ENCODE peak calls at places on chromosomes 5 and 9, in seven cellular contexts. A is psoas muscle, Z is skeletal muscle cell, X is lower leg skin, O is breast epithelium, N is fibroblast of pulmonary artery, F is IMR-90. V is an unnamed sample.

GRCh38 chr9:137797206-137798120 is 80.1 kb upstream of the CACNA1B start:
- DNase-seq in O (no peak), N (no peak), Z (no peak), X (no peak), A (no peak), F (no peak), V (no peak)

GRCh38 chr9:129962889-129963703 is 79.9 kb downstream of the FNBP1 start:
- DNase-seq in Z (no peak), N (peak), F (peak), O (peak), X (no peak), A (no peak), V (no peak)

GRCh38 chr9:4299006-4299795 is 667 bp downstream of the GLIS3 start:
- DNase-seq in N (peak), O (peak), X (peak), F (peak), Z (no peak), A (peak), V (peak)

GRCh38 chr5:142598338-142598700 is 87.6 kb downstream of the FGF1 start:
- DNase-seq in F (no peak), O (no peak), Z (no peak), A (no peak), N (no peak), X (no peak), V (no peak)

GRCh38 chr5:139747583-139748504 is 47.8 kb upstream of the PSD2 start:
- DNase-seq in A (peak), F (peak), O (peak), Z (peak), N (no peak), X (no peak), V (peak)

GRCh38 chr5:74643160-74643562 is 2.6 kb upstream of the ENC1 start:
- DNase-seq in N (peak), F (peak), O (no peak), A (no peak), Z (peak), X (no peak), V (no peak)

GRCh38 chr5:173759696-173760095 is 128.5 kb upstream of the CPEB4 start:
- DNase-seq in Z (no peak), X (no peak), O (no peak), A (peak), F (no peak), N (no peak), V (no peak)

GRCh38 chr5:57412010-57412409 is 70.6 kb downstream of the ACTBL2 start:
- DNase-seq in F (peak), Z (peak), A (no peak), N (peak), X (no peak), O (no peak), V (no peak)

GRCh38 chr9:88567870-88568269 is 32.9 kb downstream of the NXNL2 start:
- DNase-seq in X (no peak), O (no peak), N (no peak), A (no peak), F (no peak), Z (no peak), V (no peak)

GRCh38 chr9:134321957-134322741 is 4.1 kb upstream of the RXRA start:
- DNase-seq in X (peak), O (no peak), F (no peak), N (no peak), Z (no peak), A (peak), V (no peak)

GRCh38 chr5:9344751-9345240 is 201.1 kb downstream of the SEMA5A start:
- DNase-seq in A (no peak), Z (no peak), N (no peak), X (no peak), F (no peak), O (no peak), V (no peak)

GRCh38 chr5:14871573-14872069 is at the start of gene ANKH:
- DNase-seq in X (peak), Z (peak), A (peak), F (peak), O (peak), N (peak), V (peak)

GRCh38 chr5:14870347-14871083 is 1.1 kb downstream of the ANKH start:
- DNase-seq in F (no peak), O (peak), Z (no peak), A (peak), N (no peak), X (peak), V (no peak)

GRCh38 chr5:14868771-14869170 is 2.8 kb downstream of the ANKH start:
- DNase-seq in O (no peak), F (no peak), A (no peak), N (no peak), Z (no peak), X (no peak), V (no peak)

GRCh38 chr5:14871084-14871572 is 450 bp downstream of the ANKH start:
- DNase-seq in N (no peak), Z (no peak), X (peak), O (peak), A (peak), F (no peak), V (peak)

GRCh38 chr5:14869286-14870164 is 2.1 kb downstream of the ANKH start:
- DNase-seq in F (no peak), O (no peak), N (no peak), X (no peak), A (no peak), Z (no peak), V (no peak)
- H3K4me3 ChIP-seq in F (no peak), O (peak), N (peak), X (peak), A (peak), Z (peak), V (no peak)

GRCh38 chr5:13934125-13934524 is 10.4 kb downstream of the DNAH5 start:
- DNase-seq in O (no peak), Z (no peak), X (no peak), F (no peak), A (no peak), N (no peak), V (no peak)
- H3K4me3 ChIP-seq in O (no peak), Z (no peak), X (no peak), F (no peak), A (no peak), N (no peak), V (no peak)

DNA sequence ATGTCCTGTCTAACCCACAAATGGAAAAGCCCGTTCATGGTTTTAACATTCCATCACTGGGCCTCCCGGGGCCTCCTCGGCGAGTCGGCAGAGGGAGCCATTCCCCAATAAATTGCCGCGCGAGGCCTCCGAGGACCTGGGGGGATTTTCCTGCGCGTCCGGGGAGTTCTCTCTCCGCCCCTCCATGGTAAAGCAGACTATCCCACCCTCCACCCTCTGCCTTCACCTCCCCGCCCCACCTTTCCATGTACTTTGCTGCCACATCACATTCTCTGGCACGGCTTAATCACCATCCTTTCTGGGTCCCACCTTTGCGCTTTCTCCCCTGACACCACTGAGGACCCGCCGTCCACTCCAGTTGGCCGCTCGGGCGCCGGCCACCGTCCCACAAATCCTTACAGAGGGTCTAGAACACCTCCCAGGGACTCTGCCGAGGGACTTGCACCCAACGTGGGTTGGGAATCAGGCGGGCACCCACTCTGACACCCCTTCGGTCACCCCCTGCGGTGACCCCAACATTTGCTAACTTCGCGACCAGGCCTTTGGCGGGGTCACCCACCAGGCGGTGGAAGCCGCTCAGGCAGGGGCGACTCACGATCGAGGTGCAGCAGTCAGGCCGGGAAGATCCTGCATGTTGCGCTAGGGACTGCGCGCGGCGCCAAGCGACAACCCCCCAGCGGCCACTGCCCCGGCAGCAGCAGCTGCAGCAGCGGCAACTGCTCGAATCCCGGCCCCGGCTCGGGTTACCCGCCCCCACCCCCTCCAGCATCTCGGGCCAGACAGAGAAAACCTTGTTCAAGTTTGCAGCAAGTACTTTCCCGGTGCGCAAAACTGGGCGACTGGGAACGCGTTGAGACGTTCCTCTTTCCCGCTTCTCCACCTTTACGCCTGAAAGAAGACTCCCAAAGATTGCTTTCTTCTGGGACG is at the start of gene MEGF10:
- DNase-seq in F (peak), A (peak), X (no peak), Z (no peak), O (no peak), N (peak), V (peak)
- H3K4me3 ChIP-seq in F (peak), A (peak), X (no peak), Z (peak), O (peak), N (peak), V (peak)

DNA sequence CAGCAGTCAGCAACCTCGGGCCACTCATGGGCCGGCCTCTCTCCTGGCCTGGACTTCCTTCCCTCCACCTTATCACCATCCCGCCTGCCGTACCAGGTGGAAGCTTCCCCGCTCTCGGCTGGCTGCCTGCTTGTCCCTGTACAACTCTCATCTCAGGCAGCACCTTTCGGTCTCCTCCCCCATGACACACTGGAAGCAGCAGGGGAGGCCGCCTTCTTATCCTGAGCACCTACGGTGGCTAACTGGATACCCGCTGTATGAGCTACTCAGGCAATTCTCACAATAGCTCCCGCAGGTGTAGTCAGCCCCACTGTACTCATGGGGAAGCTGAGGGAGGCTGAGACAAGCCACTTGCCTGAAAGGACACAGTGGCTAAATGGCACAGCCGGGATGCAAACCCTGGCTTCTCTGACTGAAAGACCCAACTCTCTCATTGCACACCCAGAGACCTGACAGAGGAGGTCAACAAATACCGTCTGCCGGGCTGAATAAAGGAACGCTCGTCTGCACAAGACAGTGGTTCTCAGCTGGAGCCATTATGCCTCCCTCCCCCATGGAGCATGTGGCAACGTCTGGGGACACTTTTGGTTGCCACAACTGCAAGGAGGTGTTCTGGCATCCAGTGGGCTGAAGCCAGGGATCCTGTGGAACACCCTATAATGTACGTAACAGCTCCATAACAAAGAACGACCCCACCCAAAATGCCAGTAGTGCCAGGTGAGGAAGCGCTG is 9.6 kb downstream of the STK10 start:
- DNase-seq in N (no peak), F (no peak), X (no peak), O (no peak), A (no peak), Z (no peak), V (no peak)
- H3K4me3 ChIP-seq in N (no peak), F (no peak), X (no peak), O (no peak), A (peak), Z (no peak), V (no peak)

GRCh38 chr5:52673495-52673894 is 114.2 kb upstream of the ITGA1 start:
- DNase-seq in A (no peak), F (no peak), Z (no peak), N (no peak), O (no peak), X (no peak), V (no peak)

GRCh38 chr5:52672459-52672858 is 115.3 kb upstream of the ITGA1 start:
- DNase-seq in O (no peak), N (no peak), Z (no peak), A (no peak), F (peak), X (no peak), V (no peak)

DNA sequence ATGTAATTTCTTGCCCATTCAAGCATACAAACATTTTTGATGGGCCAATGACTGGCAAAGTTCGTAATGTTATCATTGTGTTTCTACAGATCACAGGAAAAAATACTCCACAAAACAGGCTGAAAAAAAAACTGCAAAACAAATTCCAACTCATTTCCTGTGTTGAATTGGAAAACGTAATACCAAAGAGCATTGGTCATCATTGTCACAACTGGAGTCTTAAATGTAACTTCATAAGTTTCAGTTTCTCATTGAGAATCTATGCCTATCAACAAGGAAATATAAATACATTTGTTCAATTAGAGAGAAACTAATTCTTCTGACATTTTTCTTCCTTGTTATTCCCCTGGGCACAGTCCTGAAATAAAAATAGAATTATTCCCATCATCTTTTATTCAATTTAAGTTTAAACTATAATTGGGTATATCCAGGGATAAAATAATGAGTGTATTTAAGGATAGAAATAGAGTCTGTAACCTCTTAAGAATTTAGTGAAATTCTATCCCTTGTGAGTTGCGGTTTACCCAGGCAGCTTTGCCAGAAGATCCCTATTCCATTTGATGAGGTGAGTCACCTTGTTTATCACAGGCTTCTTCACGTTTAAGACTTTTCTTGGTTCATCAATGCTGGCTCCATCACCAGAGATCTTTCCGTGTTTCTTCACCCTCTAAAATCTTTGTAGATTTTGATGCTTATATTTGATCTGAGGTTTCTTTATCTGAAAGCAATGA is 112.7 kb upstream of the ITGA1 start:
- DNase-seq in N (peak), Z (peak), O (no peak), F (peak), A (no peak), X (no peak), V (no peak)
- H3K4me3 ChIP-seq in N (no peak), Z (no peak), O (no peak), F (peak), A (no peak), X (no peak), V (no peak)

GRCh38 chr9:12777149-12778010 is 2.6 kb downstream of the LURAP1L start:
- DNase-seq in A (no peak), X (no peak), N (no peak), O (no peak), F (no peak), Z (no peak), V (no peak)
- H3K4me3 ChIP-seq in A (peak), X (peak), N (peak), O (peak), F (peak), Z (peak), V (peak)

GRCh38 chr5:78647838-78648358 is 674 bp downstream of the LHFPL2 start:
- DNase-seq in A (peak), N (peak), X (peak), F (peak), Z (no peak), O (peak), V (peak)
- H3K4me3 ChIP-seq in A (peak), N (peak), X (peak), F (peak), Z (peak), O (peak), V (peak)